ENCODE peak calls at places on chromosome 7, in seven cellular contexts. K, R, Q, B, J, H and P are unnamed samples.

GRCh38 chr7:124566576-124566975 is 199.0 kb downstream of the GPR37 start:
- DNase-seq in R (no peak), J (no peak), B (no peak), K (no peak), Q (no peak), H (peak), P (no peak)

GRCh38 chr7:133510326-133511055 is 257.6 kb downstream of the EXOC4 start:
- DNase-seq in Q (no peak), H (peak), B (no peak), R (no peak), J (no peak), K (no peak), P (no peak)

GRCh38 chr7:114086906-114087651 is 168.3 kb upstream of the PPP1R3A start:
- DNase-seq in R (no peak), Q (no peak), B (peak), K (no peak), H (no peak), J (no peak), P (no peak)

GRCh38 chr7:19969859-19970493 is 196.6 kb upstream of the TMEM196 start:
- DNase-seq in Q (no peak), J (no peak), R (no peak), H (peak), K (no peak), B (no peak), P (no peak)

GRCh38 chr7:116227678-116228239 is 17.4 kb downstream of the TES start:
- DNase-seq in J (no peak), K (no peak), Q (peak), R (no peak), H (peak), B (no peak), P (no peak)

GRCh38 chr7:388961-389701 is 99.2 kb downstream of the FOXL3 start:
- DNase-seq in J (no peak), B (no peak), R (no peak), K (no peak), Q (no peak), H (no peak), P (no peak)

GRCh38 chr7:79176859-79177477 is 276.5 kb downstream of the MAGI2 start:
- DNase-seq in B (peak), H (peak), K (no peak), R (no peak), J (peak), Q (peak), P (no peak)

GRCh38 chr7:140501941-140502340 is 22.6 kb upstream of the MKRN1 start:
- DNase-seq in R (no peak), B (no peak), K (no peak), H (no peak), J (no peak), Q (no peak), P (no peak)

GRCh38 chr7:3157541-3158287 is 114.0 kb upstream of the CARD11 start:
- DNase-seq in H (peak), K (no peak), B (no peak), R (no peak), Q (no peak), J (no peak), P (no peak)

GRCh38 chr7:122887198-122887597 is 938 bp upstream of the CADPS2 start:
- DNase-seq in J (no peak), B (peak), K (no peak), R (no peak), H (peak), Q (peak), P (no peak)

GRCh38 chr7:50085344-50085743 is 7.7 kb downstream of the ZPBP start:
- DNase-seq in K (no peak), Q (no peak), B (no peak), J (no peak), H (no peak), R (no peak), P (no peak)

GRCh38 chr7:32881074-32881982 is 10.2 kb downstream of the KBTBD2 start:
- DNase-seq in Q (no peak), J (no peak), K (no peak), B (no peak), H (peak), R (no peak), P (no peak)

GRCh38 chr7:31192996-31193395 is 140.9 kb downstream of the ADCYAP1R1 start:
- DNase-seq in K (no peak), B (peak), Q (peak), R (no peak), H (peak), J (peak), P (no peak)

GRCh38 chr7:74178632-74179031 is 4.5 kb downstream of the EIF4H start:
- DNase-seq in Q (no peak), H (peak), J (no peak), B (no peak), K (no peak), R (no peak), P (no peak)

GRCh38 chr7:94810496-94810895 is 96.9 kb upstream of the PPP1R9A start:
- DNase-seq in B (no peak), Q (no peak), H (no peak), J (no peak), K (no peak), R (no peak), P (no peak)

GRCh38 chr7:76998263-76998666 is 33.9 kb downstream of the SPDYE17 start:
- DNase-seq in R (no peak), K (no peak), J (no peak), Q (no peak), B (no peak), H (peak), P (no peak)

GRCh38 chr7:127903913-127904705 is 127.1 kb downstream of the LRRC4 start:
- DNase-seq in J (no peak), K (no peak), R (no peak), Q (no peak), B (no peak), H (peak), P (no peak)

GRCh38 chr7:19146699-19147098 is 1.5 kb upstream of the FERD3L start:
- DNase-seq in H (peak), B (no peak), Q (no peak), R (no peak), J (no peak), K (no peak), P (no peak)

GRCh38 chr7:108254259-108254658 is 124.1 kb upstream of the LAMB4 start:
- DNase-seq in Q (no peak), H (no peak), K (no peak), R (no peak), J (no peak), B (no peak), P (no peak)

GRCh38 chr7:149855368-149856305 is 17.5 kb downstream of the ZNF862 start:
- DNase-seq in H (peak), B (peak), J (no peak), K (no peak), R (no peak), Q (no peak), P (no peak)

GRCh38 chr7:67855322-67855721 is 858.7 kb downstream of the TYW1 start:
- DNase-seq in H (no peak), K (no peak), R (no peak), B (no peak), J (no peak), Q (no peak), P (no peak)

GRCh38 chr7:41224063-41224763 is 478.7 kb downstream of the INHBA start:
- DNase-seq in R (no peak), Q (no peak), K (no peak), H (peak), J (no peak), B (no peak), P (no peak)

GRCh38 chr7:44465490-44465889 is 25.0 kb downstream of the NUDCD3 start:
- DNase-seq in Q (no peak), J (no peak), R (no peak), H (no peak), K (no peak), B (no peak), P (no peak)

GRCh38 chr7:131157530-131158243 is 170.0 kb upstream of the MKLN1 start:
- DNase-seq in K (no peak), H (peak), R (no peak), B (no peak), J (no peak), Q (no peak), P (no peak)

GRCh38 chr7:42572561-42572960 is 335.6 kb upstream of the GLI3 start:
- DNase-seq in J (no peak), R (no peak), H (no peak), Q (no peak), K (no peak), B (no peak), P (no peak)

GRCh38 chr7:47573758-47574472 is 8.0 kb downstream of the TNS3 start:
- DNase-seq in Q (no peak), H (peak), K (no peak), J (no peak), R (no peak), B (no peak), P (no peak)

GRCh38 chr7:134480730-134481129 is 21.8 kb upstream of the AKR1B1 start:
- DNase-seq in R (no peak), J (no peak), H (peak), K (no peak), B (no peak), Q (peak), P (no peak)

GRCh38 chr7:47379629-47380324 is 202.1 kb downstream of the TNS3 start:
- DNase-seq in Q (no peak), H (peak), R (no peak), J (no peak), B (no peak), K (no peak), P (no peak)

GRCh38 chr7:16753932-16754571 is 497 bp downstream of the TSPAN13 start:
- DNase-seq in K (no peak), Q (no peak), B (peak), J (peak), H (peak), R (peak), P (no peak)

GRCh38 chr7:28615091-28615490 is 202.8 kb downstream of the CREB5 start:
- DNase-seq in B (no peak), R (no peak), Q (no peak), H (no peak), K (no peak), J (no peak), P (no peak)

GRCh38 chr7:44313621-44314031 is 11.8 kb downstream of the CAMK2B start:
- DNase-seq in H (no peak), K (no peak), R (no peak), J (no peak), B (no peak), Q (no peak), P (no peak)

GRCh38 chr7:143934526-143935340 is at the start of gene OR2F2:
- DNase-seq in B (no peak), J (no peak), H (peak), R (no peak), K (no peak), Q (no peak), P (no peak)

GRCh38 chr7:33880787-33881186 is 24.6 kb upstream of the BMPER start:
- DNase-seq in Q (no peak), B (no peak), K (no peak), R (no peak), J (no peak), H (no peak), P (no peak)

GRCh38 chr7:92798517-92799249 is 37.7 kb downstream of the CDK6 start:
- DNase-seq in Q (no peak), H (no peak), R (no peak), B (no peak), K (no peak), J (no peak), P (no peak)

GRCh38 chr7:2838873-2839578 is 5.1 kb downstream of the GNA12 start:
- DNase-seq in Q (no peak), R (no peak), B (no peak), H (no peak), J (no peak), K (no peak), P (no peak)